ENCODE peak calls at places on chromosome 17, in six cellular contexts. H is COR-L47; Y is EL; B is activated T-helper 1 cell treated with anti-CD3 and anti-CD28 coated beads, Interleukin-2, amount 50 U/mL, for 16 hours; V is ureter; T is mesothelial cell of epicardium. G is an unnamed sample.

GRCh38 chr17:3885970-3886369 is 6.9 kb downstream of the CAMKK1 start:
- DNase-seq in H (no peak), Y (peak; percentile 75), B (no peak), V (no peak), T (no peak), G (no peak)

GRCh38 chr17:81976332-81977210 is 858 bp upstream of the ASPSCR1 start:
- DNase-seq in H (peak; percentile 76), Y (no peak), B (no peak), V (no peak), T (no peak), G (no peak)

GRCh38 chr17:80694992-80695912 is 150.6 kb downstream of the RPTOR start:
- DNase-seq in H (no peak), Y (no peak), B (no peak), V (no peak), T (no peak), G (no peak)

GRCh38 chr17:28871056-28871579 is 16.3 kb downstream of the ERAL1 start:
- DNase-seq in H (no peak), Y (no peak), B (no peak), V (no peak), T (no peak), G (no peak)

GRCh38 chr17:32688221-32688620 is 188.7 kb downstream of the MYO1D start:
- DNase-seq in H (no peak), Y (no peak), B (no peak), V (no peak), T (no peak), G (no peak)

GRCh38 chr17:73255671-73256181 is 6.0 kb downstream of the CPSF4L start:
- DNase-seq in H (peak; percentile 52), Y (peak; percentile 45), B (peak; percentile 32), V (peak; percentile 56), T (peak; percentile 79), G (no peak)

GRCh38 chr17:56737741-56738161 is 96.0 kb downstream of the C17orf67 start:
- DNase-seq in H (no peak), Y (peak; percentile 78), B (no peak), V (no peak), T (no peak), G (no peak)

GRCh38 chr17:73902416-73903181 is 258.4 kb upstream of the SDK2 start:
- DNase-seq in H (peak; percentile 74), Y (no peak), B (no peak), V (no peak), T (no peak), G (peak; percentile 68)

GRCh38 chr17:65228734-65229390 is 91.7 kb downstream of the RGS9 start:
- DNase-seq in H (no peak), Y (peak; percentile 82), B (no peak), V (no peak), T (no peak), G (no peak)

GRCh38 chr17:29176500-29177351 is 3.5 kb downstream of the MYO18A start:
- DNase-seq in H (peak; percentile 89), Y (peak; percentile 47), B (peak; percentile 32), V (no peak), T (peak; percentile 62), G (no peak)

GRCh38 chr17:34725740-34726139 is 146.4 kb downstream of the TMEM132E start:
- DNase-seq in H (no peak), Y (no peak), B (no peak), V (no peak), T (no peak), G (peak; percentile 24)

GRCh38 chr17:20315821-20316220 is 151.5 kb downstream of the LGALS9B start:
- DNase-seq in H (no peak), Y (no peak), B (no peak), V (no peak), T (no peak), G (no peak)

GRCh38 chr17:76191891-76192290 is 48.4 kb downstream of the RNF157 start:
- DNase-seq in H (no peak), Y (no peak), B (no peak), V (no peak), T (no peak), G (no peak)

GRCh38 chr17:77066165-77066564 is 74.6 kb upstream of the SEC14L1 start:
- DNase-seq in H (no peak), Y (no peak), B (no peak), V (no peak), T (no peak), G (no peak)

GRCh38 chr17:17792551-17793377 is 44.0 kb downstream of the SREBF1 start:
- DNase-seq in H (peak; percentile 73), Y (no peak), B (no peak), V (no peak), T (no peak), G (no peak)

GRCh38 chr17:79024901-79025737 is 1.1 kb downstream of the C1QTNF1 start:
- DNase-seq in H (no peak), Y (no peak), B (no peak), V (no peak), T (no peak), G (no peak)

GRCh38 chr17:32827227-32827626 is 49.7 kb downstream of the MYO1D start:
- DNase-seq in H (no peak), Y (no peak), B (no peak), V (no peak), T (no peak), G (no peak)

GRCh38 chr17:77313831-77314230 is 173.1 kb downstream of the SEC14L1 start:
- DNase-seq in H (no peak), Y (no peak), B (no peak), V (no peak), T (no peak), G (no peak)

GRCh38 chr17:1312261-1312870 is 32.9 kb downstream of the TRARG1 start:
- DNase-seq in H (no peak), Y (no peak), B (no peak), V (no peak), T (no peak), G (no peak)

GRCh38 chr17:67558740-67559380 is 158.9 kb upstream of the NOL11 start:
- DNase-seq in H (no peak), Y (no peak), B (no peak), V (no peak), T (no peak), G (no peak)

GRCh38 chr17:55424893-55425540 is 3.4 kb upstream of the MMD start:
- DNase-seq in H (no peak), Y (no peak), B (no peak), V (no peak), T (no peak), G (no peak)

GRCh38 chr17:62950067-62950466 is 16.0 kb upstream of the TANC2 start:
- DNase-seq in H (no peak), Y (peak; percentile 69), B (no peak), V (no peak), T (no peak), G (no peak)

GRCh38 chr17:3965123-3965800 is 1.0 kb upstream of the ATP2A3 start:
- DNase-seq in H (no peak), Y (peak; percentile 61), B (peak; percentile 34), V (peak; percentile 82), T (no peak), G (no peak)

GRCh38 chr17:62725791-62726249 is 82.3 kb downstream of the MARCHF10 start:
- DNase-seq in H (no peak), Y (peak; percentile 90), B (no peak), V (no peak), T (no peak), G (no peak)

GRCh38 chr17:18267927-18268711 is 7.7 kb downstream of the MIEF2 start:
- DNase-seq in H (no peak), Y (peak; percentile 67), B (no peak), V (no peak), T (no peak), G (no peak)

GRCh38 chr17:41588126-41588810 is 1.6 kb upstream of the KRT14 start:
- DNase-seq in H (no peak), Y (peak; percentile 16), B (no peak), V (no peak), T (no peak), G (no peak)

GRCh38 chr17:63113167-63113566 is 147.1 kb downstream of the TANC2 start:
- DNase-seq in H (no peak), Y (no peak), B (no peak), V (no peak), T (no peak), G (no peak)

G was measured in type B pancreatic cell.